ENCODE peak calls at places on chromosomes 1 and 21, in eight cellular contexts. X is ovary, O is BJ, Z is bronchial epithelial cell, R is astrocyte of the spinal cord, J is AG10803, H is OCI-LY7, P is brain microvascular endothelial cell. S is an unnamed sample.

GRCh38 chr1:76040327-76040868 is 34.1 kb upstream of the ST6GALNAC3 start:
- DNase-seq in J (no peak), R (no peak), X (no peak), Z (no peak), P (no peak), H (no peak), O (no peak), S (peak; percentile 14)

GRCh38 chr21:14989359-14989758 is 75.4 kb downstream of the NRIP1 start:
- DNase-seq in P (no peak), O (no peak), H (no peak), R (no peak), Z (no peak), X (peak; percentile 32), J (peak; percentile 73), S (no peak)

GRCh38 chr1:208542309-208542708 is 298.1 kb upstream of the PLXNA2 start:
- DNase-seq in X (no peak), P (no peak), J (no peak), Z (no peak), R (no peak), H (no peak), O (no peak), S (no peak)

GRCh38 chr1:203172184-203173115 is 3.2 kb downstream of the MYBPH start:
- DNase-seq in R (peak; percentile 37), X (no peak), O (no peak), Z (peak; percentile 38), H (peak; percentile 59), P (peak; percentile 14), J (peak; percentile 64), S (peak; percentile 57)

GRCh38 chr1:203419558-203419957 is 56.0 kb upstream of the PRELP start:
- DNase-seq in P (no peak), O (no peak), H (no peak), X (no peak), Z (no peak), J (no peak), R (no peak), S (no peak)

GRCh38 chr21:32306021-32306780 is 7.5 kb downstream of the MRAP start:
- DNase-seq in J (no peak), O (no peak), R (peak; percentile 7), X (no peak), Z (no peak), P (peak; percentile 3), H (no peak), S (peak; percentile 50)

GRCh38 chr1:151443846-151444790 is 15.2 kb downstream of the POGZ start:
- DNase-seq in X (no peak), R (peak; percentile 84), Z (peak; percentile 88), J (peak; percentile 80), O (peak; percentile 53), H (peak; percentile 80), P (peak; percentile 85), S (peak; percentile 50)

GRCh38 chr1:192615055-192615454 is 20.9 kb upstream of the RGS13 start:
- DNase-seq in J (no peak), O (no peak), R (no peak), Z (no peak), H (peak; percentile 47), P (no peak), X (no peak), S (no peak)

GRCh38 chr1:199684686-199685273 is 342.7 kb upstream of the NR5A2 start:
- DNase-seq in X (no peak), J (peak; percentile 75), R (peak; percentile 73), O (peak; percentile 15), Z (peak; percentile 72), H (peak; percentile 62), P (peak; percentile 71), S (peak; percentile 23)

GRCh38 chr1:46476673-46477072 is 13.0 kb upstream of the DMBX1 start:
- DNase-seq in P (no peak), Z (no peak), R (no peak), X (no peak), J (no peak), O (no peak), H (no peak), S (no peak)

GRCh38 chr1:115176189-115176588 is 86.9 kb upstream of the TSPAN2 start:
- DNase-seq in Z (no peak), H (no peak), J (no peak), R (no peak), P (no peak), O (no peak), X (no peak), S (no peak)

GRCh38 chr1:41915786-41916571 is 2.7 kb downstream of the HIVEP3 start:
- DNase-seq in Z (no peak), X (no peak), R (no peak), H (no peak), P (no peak), J (no peak), O (no peak), S (no peak)

GRCh38 chr1:29597861-29598260 is 361.5 kb downstream of the PTPRU start:
- DNase-seq in X (no peak), Z (no peak), J (no peak), O (no peak), H (no peak), R (no peak), P (no peak), S (no peak)

GRCh38 chr1:231233735-231234417 is 7.1 kb upstream of the GNPAT start:
- DNase-seq in Z (peak; percentile 6), P (no peak), J (no peak), O (no peak), H (no peak), R (peak; percentile 20), X (no peak), S (no peak)

GRCh38 chr21:45998276-45998701 is 16.7 kb downstream of the COL6A1 start:
- DNase-seq in P (no peak), J (no peak), H (no peak), X (no peak), Z (no peak), O (no peak), R (no peak), S (no peak)

GRCh38 chr1:25042331-25042730 is 112.3 kb upstream of the RUNX3 start:
- DNase-seq in O (no peak), Z (peak; percentile 76), H (no peak), X (no peak), J (no peak), R (no peak), P (no peak), S (no peak)
- TF ChIP-seq CTCF in O (no peak), Z (no peak), H (no peak), X (no peak), J (no peak), R (no peak), P (no peak), S (no peak)

GRCh38 chr1:81467433-81467832 is 333.3 kb upstream of the ADGRL2 start:
- DNase-seq in O (no peak), H (no peak), Z (no peak), X (no peak), P (no peak), R (peak; percentile 17), J (no peak), S (no peak)

GRCh38 chr1:81472387-81472786 is 328.3 kb upstream of the ADGRL2 start:
- DNase-seq in H (no peak), O (no peak), J (no peak), P (no peak), X (no peak), R (no peak), Z (no peak), S (no peak)

GRCh38 chr1:81470250-81470649 is 330.5 kb upstream of the ADGRL2 start:
- DNase-seq in P (no peak), O (no peak), X (no peak), J (no peak), R (no peak), Z (no peak), H (no peak), S (no peak)

GRCh38 chr1:81466970-81467369 is 333.8 kb upstream of the ADGRL2 start:
- DNase-seq in Z (no peak), R (no peak), P (no peak), O (no peak), J (no peak), H (no peak), X (no peak), S (no peak)

DNA sequence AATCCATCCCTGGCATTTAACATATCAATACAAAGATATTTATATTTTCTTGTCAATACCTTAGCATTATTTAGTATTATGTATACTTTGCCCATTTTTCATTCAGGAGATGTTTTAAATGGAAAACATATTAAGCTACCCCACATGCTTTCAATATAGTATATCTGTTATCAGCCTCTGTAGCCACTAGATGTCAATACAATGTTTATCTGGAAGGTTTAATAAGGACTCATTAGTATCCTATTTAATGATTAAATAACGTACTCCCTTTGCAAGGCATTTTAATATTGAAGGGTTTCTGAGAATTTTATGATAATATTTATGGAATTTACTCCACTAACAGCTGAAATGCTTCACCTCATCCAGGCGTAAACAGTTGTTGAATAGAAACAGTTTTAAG is 329.5 kb upstream of the ADGRL2 start:
- DNase-seq in J (no peak), R (no peak), Z (no peak), O (no peak), X (no peak), H (no peak), P (no peak), S (no peak)
- TF ChIP-seq CTCF in J (peak; percentile 1), R (no peak), Z (no peak), O (no peak), X (no peak), H (no peak), P (no peak), S (no peak)

DNA sequence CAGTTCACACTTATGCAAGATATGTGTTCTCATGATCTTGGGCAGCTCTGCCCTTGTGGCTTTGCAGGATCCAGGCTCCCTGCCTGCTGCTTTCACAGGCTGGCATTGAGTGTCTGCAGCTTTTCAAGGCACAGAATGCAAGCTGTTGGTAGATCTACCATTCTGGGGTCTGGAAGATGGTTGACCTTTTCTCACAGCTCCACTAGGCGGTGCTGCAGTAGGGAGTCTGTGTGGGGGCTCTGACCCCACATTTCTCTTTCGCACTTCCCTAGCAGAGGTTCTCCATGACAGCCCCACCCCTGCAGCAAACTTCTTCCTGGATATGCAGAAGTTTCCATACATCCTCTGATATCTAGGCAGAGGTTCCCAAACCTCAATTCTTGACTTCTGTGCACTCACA is 500.5 kb downstream of the BRINP3 start:
- DNase-seq in O (no peak), R (no peak), Z (no peak), H (no peak), J (no peak), P (no peak), X (no peak), S (no peak)
- TF ChIP-seq CTCF in O (no peak), R (no peak), Z (no peak), H (no peak), J (no peak), P (no peak), X (no peak), S (no peak)

GRCh38 chr1:36162680-36163079 is 6.7 kb downstream of the MAP7D1 start:
- DNase-seq in X (no peak), Z (no peak), O (no peak), H (no peak), R (no peak), J (no peak), P (no peak), S (no peak)

GRCh38 chr1:36159614-36160387 is 3.8 kb downstream of the MAP7D1 start:
- DNase-seq in R (no peak), Z (no peak), J (no peak), H (no peak), P (no peak), X (no peak), O (no peak), S (no peak)

GRCh38 chr1:36161656-36162531 is 5.9 kb downstream of the MAP7D1 start:
- DNase-seq in P (peak; percentile 12), R (no peak), Z (peak; percentile 98), O (no peak), X (no peak), H (peak; percentile 69), J (no peak), S (no peak)

GRCh38 chr1:36160388-36160948 is 4.5 kb downstream of the MAP7D1 start:
- DNase-seq in O (no peak), Z (no peak), X (no peak), P (no peak), H (no peak), J (no peak), R (no peak), S (no peak)

GRCh38 chr1:36160949-36161485 is 5.1 kb downstream of the MAP7D1 start:
- DNase-seq in X (peak; percentile 60), Z (peak; percentile 50), H (peak; percentile 79), O (no peak), R (peak; percentile 68), J (peak; percentile 79), P (peak; percentile 39), S (peak; percentile 36)
- TF ChIP-seq CTCF in X (no peak), Z (peak; percentile 22), H (peak; percentile 70), O (peak; percentile 53), R (peak; percentile 55), J (peak; percentile 46), P (peak; percentile 65), S (peak; percentile 23)

S was measured in neural crest cell.